ENCODE peak calls at places on chromosomes 5 and 9, in ten cellular contexts. I is epithelial cell of esophagus; D is GM23248; S is erythroblast; X is activated effector memory CD4-positive, alpha-beta T cell treated with anti-CD3 and anti-CD28 coated beads, Interleukin-2, amount 50 U/mL, for 16 hours; U is stimulated activated CD4-positive, alpha-beta T cell treated with anti-CD3 and anti-CD28 coated beads, Interleukin-2, amount 100 ng/mL, for 48 hours; P is EL; L is activated CD4-positive, alpha-beta T cell treated with anti-CD3 and anti-CD28 coated beads, Interleukin-2, amount 50 U/mL, for 1 hour; H is activated T-cell treated with anti-CD3 and anti-CD28 coated beads for 48 hours; B is MCF 10A. Y is an unnamed sample.

GRCh38 chr9:98287383-98287782 is 31.9 kb upstream of the TBC1D2 start:
- DNase-seq in I (no peak), D (no peak), S (peak), X (no peak), U (no peak), P (peak), L (no peak), H (no peak), B (peak), Y (peak)

GRCh38 chr5:107486489-107486888 is 184.2 kb downstream of the EFNA5 start:
- DNase-seq in I (peak), D (peak), S (no peak), X (peak), U (peak), P (peak), L (no peak), H (peak), B (peak), Y (no peak)

GRCh38 chr9:75551866-75552265 is 338.6 kb upstream of the PCSK5 start:
- DNase-seq in I (no peak), D (peak), S (no peak), X (no peak), U (no peak), P (no peak), L (no peak), H (no peak), B (no peak), Y (no peak)

GRCh38 chr9:126165755-126166154 is 160.9 kb upstream of the MVB12B start:
- DNase-seq in I (no peak), D (no peak), S (no peak), X (no peak), U (no peak), P (no peak), L (no peak), H (no peak), B (no peak), Y (peak)

GRCh38 chr9:84843175-84843824 is 173.8 kb downstream of the NTRK2 start:
- DNase-seq in I (no peak), D (no peak), S (no peak), X (no peak), U (no peak), P (no peak), L (no peak), H (no peak), B (no peak), Y (no peak)

GRCh38 chr5:132365213-132365612 is 4.3 kb upstream of the SLC22A5 start:
- DNase-seq in I (peak), D (peak), S (no peak), X (no peak), U (no peak), P (peak), L (no peak), H (no peak), B (peak), Y (no peak)

GRCh38 chr5:159764283-159764927 is 151.9 kb upstream of the ADRA1B start:
- DNase-seq in I (peak), D (peak), S (no peak), X (no peak), U (no peak), P (peak), L (no peak), H (no peak), B (peak), Y (no peak)

GRCh38 chr5:60131504-60131903 is 238.0 kb upstream of the PDE4D start:
- DNase-seq in I (no peak), D (no peak), S (no peak), X (no peak), U (no peak), P (no peak), L (no peak), H (no peak), B (no peak), Y (no peak)

GRCh38 chr9:88291056-88291455 is 97.2 kb upstream of the SPIN1 start:
- DNase-seq in I (no peak), D (no peak), S (no peak), X (no peak), U (no peak), P (no peak), L (no peak), H (no peak), B (no peak), Y (peak)